ENCODE peak calls at places on chromosomes 2 and 18, in eight cellular contexts. Z is heart left ventricle, P is breast epithelium, B is GM23338, M is HAP-1, R is tibial artery, U is fibroblast of lung, A is endothelial cell of umbilical vein. F is an unnamed sample. For H3K27me3 and H3K4me1, the result is how much of the 10 kb centered on the place peaks cover.

GRCh38 chr2:160482673-160483072 is 10.9 kb downstream of the RBMS1 start:
- DNase-seq in Z (no peak), P (no peak), B (no peak), M (no peak), R (no peak), U (no peak), A (no peak), F (no peak)

GRCh38 chr2:32479224-32479623 is 122.4 kb downstream of the BIRC6 start:
- DNase-seq in Z (no peak), P (no peak), B (no peak), M (no peak), R (no peak), U (peak), A (no peak), F (no peak)

GRCh38 chr2:219570924-219571310 is 422 bp downstream of the OBSL1 start:
- DNase-seq in Z (no peak), P (no peak), B (no peak), M (no peak), R (no peak), U (peak), A (peak), F (no peak)

GRCh38 chr2:127598711-127599110 is 47.2 kb upstream of the GPR17 start:
- DNase-seq in Z (no peak), P (no peak), B (no peak), M (no peak), R (no peak), U (no peak), A (no peak), F (no peak)

GRCh38 chr18:54873884-54874255 is 45.6 kb downstream of the RAB27B start:
- DNase-seq in Z (no peak), P (peak), B (no peak), M (peak), R (no peak), U (no peak), A (no peak), F (no peak)

GRCh38 chr18:6069539-6069938 is 174.2 kb upstream of the TMEM200C start:
- DNase-seq in Z (no peak), P (no peak), B (no peak), M (no peak), R (no peak), U (no peak), A (peak), F (no peak)

GRCh38 chr2:198901894-198902293 is 555.8 kb downstream of the SATB2 start:
- DNase-seq in Z (no peak), P (no peak), B (peak), M (no peak), R (no peak), U (no peak), A (no peak), F (no peak)

GRCh38 chr2:1517786-1518500 is 104.7 kb downstream of the TPO start:
- DNase-seq in Z (no peak), P (no peak), B (no peak), M (no peak), R (no peak), U (no peak), A (no peak), F (no peak)

GRCh38 chr2:210617732-210618330 is 61.4 kb downstream of the CPS1 start:
- DNase-seq in Z (no peak), P (no peak), B (peak), M (peak), R (no peak), U (peak), A (peak), F (no peak)

GRCh38 chr2:71473346-71474035 is 20.1 kb downstream of the DYSF start:
- DNase-seq in Z (no peak), P (no peak), B (no peak), M (no peak), R (no peak), U (no peak), A (no peak), F (no peak)

GRCh38 chr2:128413014-128413717 is 94.5 kb upstream of the HS6ST1 start:
- DNase-seq in Z (peak), P (no peak), B (no peak), M (no peak), R (peak), U (no peak), A (no peak), F (no peak)

GRCh38 chr2:120287183-120288015 is 34.7 kb downstream of the RALB start:
- DNase-seq in Z (no peak), P (no peak), B (no peak), M (no peak), R (no peak), U (peak), A (no peak), F (no peak)

GRCh38 chr2:240948905-240949790 is 43.0 kb downstream of the CROCC2 start:
- DNase-seq in Z (peak), P (peak), B (no peak), M (peak), R (no peak), U (no peak), A (no peak), F (no peak)

GRCh38 chr2:241256168-241256545 is 59.3 kb downstream of the HDLBP start:
- DNase-seq in Z (peak), P (no peak), B (no peak), M (no peak), R (no peak), U (no peak), A (no peak), F (no peak)

GRCh38 chr2:105256431-105257047 is 15.0 kb downstream of the GPR45 start:
- DNase-seq in Z (no peak), P (no peak), B (no peak), M (peak), R (no peak), U (no peak), A (no peak), F (no peak)

GRCh38 chr2:26978061-26978596 is 7.7 kb downstream of the MAPRE3 start:
- DNase-seq in Z (peak), P (no peak), B (no peak), M (no peak), R (no peak), U (no peak), A (peak), F (no peak)

GRCh38 chr2:73917696-73918207 is 8.9 kb upstream of the DGUOK start:
- DNase-seq in Z (no peak), P (no peak), B (no peak), M (no peak), R (no peak), U (no peak), A (no peak), F (no peak)

GRCh38 chr18:43578636-43579203 is 301.4 kb upstream of the SYT4 start:
- DNase-seq in Z (no peak), P (no peak), B (peak), M (no peak), R (no peak), U (peak), A (peak), F (no peak)

GRCh38 chr2:54549430-54549829 is 93.3 kb downstream of the SPTBN1 start:
- DNase-seq in Z (no peak), P (no peak), B (no peak), M (no peak), R (no peak), U (no peak), A (no peak), F (no peak)

GRCh38 chr2:239189711-239190131 is 211.1 kb downstream of the HDAC4 start:
- DNase-seq in Z (peak), P (no peak), B (no peak), M (no peak), R (peak), U (no peak), A (no peak), F (no peak)

GRCh38 chr2:25098558-25099486 is 56.9 kb downstream of the EFR3B start:
- DNase-seq in Z (peak), P (no peak), B (no peak), M (no peak), R (no peak), U (peak), A (peak), F (no peak)

GRCh38 chr2:37794717-37795116 is 123.3 kb upstream of the CDC42EP3 start:
- DNase-seq in Z (no peak), P (no peak), B (no peak), M (no peak), R (no peak), U (peak), A (no peak), F (no peak)

GRCh38 chr2:37795456-37795855 is 124.0 kb upstream of the CDC42EP3 start:
- DNase-seq in Z (no peak), P (no peak), B (no peak), M (no peak), R (no peak), U (no peak), A (no peak), F (no peak)

GRCh38 chr2:37790462-37790861 is 119.0 kb upstream of the CDC42EP3 start:
- DNase-seq in Z (no peak), P (no peak), B (no peak), M (no peak), R (no peak), U (no peak), A (no peak), F (no peak)

GRCh38 chr2:37795938-37796337 is 124.5 kb upstream of the CDC42EP3 start:
- DNase-seq in Z (no peak), P (no peak), B (no peak), M (peak), R (no peak), U (peak), A (no peak), F (no peak)

GRCh38 chr2:37793004-37793403 is 121.6 kb upstream of the CDC42EP3 start:
- DNase-seq in Z (no peak), P (no peak), B (no peak), M (no peak), R (no peak), U (no peak), A (no peak), F (no peak)
- H3K4me3 ChIP-seq in Z (no peak), P (no peak), B (no peak), M (no peak), R (no peak), U (no peak), A (no peak), F (no peak)

GRCh38 chr2:132669854-132670103 is 226 bp downstream of the LYPD1 start:
- DNase-seq in Z (no peak), P (no peak), B (peak), M (no peak), R (no peak), U (no peak), A (no peak), F (no peak)
- H3K27me3 ChIP-seq in Z (under half), P (under half), B (half or more), M (under half), R (under half), U (under half), A (under half), F (under half)

GRCh38 chr2:238106698-238107524 is 6.8 kb downstream of the ESPNL start:
- DNase-seq in Z (peak), P (no peak), B (peak), M (peak), R (peak), U (peak), A (no peak), F (no peak)
- H3K4me1 ChIP-seq in Z (under half), P (under half), B (under half), M (under half), R (under half), U (under half), A (under half), F (under half)

DNA sequence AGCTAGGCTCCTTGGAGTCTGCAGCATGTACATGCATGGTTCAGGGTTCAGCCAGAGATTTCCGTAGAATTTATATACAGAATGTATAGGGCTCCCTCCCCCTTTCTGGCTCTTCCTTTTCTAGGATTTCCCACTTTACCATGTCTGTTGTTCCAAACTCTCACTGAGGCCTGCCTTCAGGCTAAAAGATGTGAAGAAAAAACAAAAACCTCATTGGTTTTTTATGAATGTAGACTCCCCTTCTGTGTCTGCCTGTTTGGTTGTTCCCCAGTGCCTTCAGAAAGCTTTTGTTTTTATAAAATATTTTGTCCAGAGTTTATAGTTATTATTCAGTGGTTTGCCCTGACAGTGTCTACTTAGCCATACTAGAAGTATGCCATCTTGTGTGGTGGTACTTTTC is 3.6 kb downstream of the NDUFV2 start:
- DNase-seq in Z (no peak), P (no peak), B (no peak), M (no peak), R (no peak), U (no peak), A (no peak), F (no peak)
- H3K4me3 ChIP-seq in Z (no peak), P (no peak), B (peak), M (peak), R (no peak), U (no peak), A (peak), F (no peak)

GRCh38 chr2:144516981-144517824 is 2.7 kb downstream of the ZEB2 start:
- DNase-seq in Z (peak), P (no peak), B (peak), M (peak), R (peak), U (peak), A (peak), F (no peak)
- H3K27me3 ChIP-seq in Z (under half), P (under half), B (half or more), M (under half), R (under half), U (under half), A (under half), F (half or more)

GRCh38 chr2:113723411-113723810 is 33.0 kb downstream of the SLC35F5 start:
- DNase-seq in Z (no peak), P (no peak), B (no peak), M (no peak), R (no peak), U (no peak), A (no peak), F (no peak)
- H3K4me1 ChIP-seq in Z (under half), P (under half), B (under half), M (under half), R (under half), U (under half), A (under half), F (under half)

GRCh38 chr2:5367321-5367720 is 324.9 kb upstream of the SOX11 start:
- DNase-seq in Z (no peak), P (no peak), B (no peak), M (no peak), R (no peak), U (no peak), A (no peak), F (no peak)

GRCh38 chr2:5374736-5375135 is 317.4 kb upstream of the SOX11 start:
- DNase-seq in Z (no peak), P (no peak), B (no peak), M (no peak), R (no peak), U (no peak), A (no peak), F (no peak)

GRCh38 chr2:5368263-5368662 is 323.9 kb upstream of the SOX11 start:
- DNase-seq in Z (no peak), P (no peak), B (peak), M (no peak), R (no peak), U (no peak), A (no peak), F (no peak)

GRCh38 chr2:5373200-5373599 is 319.0 kb upstream of the SOX11 start:
- DNase-seq in Z (no peak), P (no peak), B (peak), M (no peak), R (no peak), U (no peak), A (no peak), F (peak)
- H3K4me3 ChIP-seq in Z (no peak), P (no peak), B (peak), M (no peak), R (no peak), U (no peak), A (no peak), F (no peak)

GRCh38 chr2:78992451-78992806 is 33.1 kb upstream of the REG3G start:
- DNase-seq in Z (no peak), P (no peak), B (peak), M (no peak), R (no peak), U (no peak), A (peak), F (no peak)
- H3K27me3 ChIP-seq in Z (under half), P (under half), B (under half), M (under half), R (under half), U (under half), A (under half), F (under half)

DNA sequence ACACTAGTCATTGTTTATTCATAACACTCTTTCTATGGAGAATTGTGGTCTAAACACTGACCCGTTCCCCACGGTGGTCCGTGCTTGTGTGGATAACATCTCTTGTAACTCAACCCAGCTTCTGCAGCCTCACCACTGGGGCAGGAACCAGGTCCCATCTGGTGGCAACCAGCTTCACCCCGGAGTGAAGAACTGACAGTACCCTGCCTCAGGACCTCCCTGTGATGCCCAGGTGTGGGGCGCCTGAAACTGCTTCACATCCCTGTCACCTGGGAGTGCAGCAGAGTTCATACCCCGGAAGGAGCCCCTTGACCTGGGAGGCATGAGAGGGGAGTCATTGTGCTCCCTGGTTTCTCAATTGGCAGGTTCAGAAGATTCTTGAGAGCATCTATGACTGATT is 81.1 kb downstream of the LONRF2 start:
- DNase-seq in Z (no peak), P (no peak), B (no peak), M (no peak), R (no peak), U (no peak), A (no peak), F (no peak)
- H3K4me1 ChIP-seq in Z (under half), P (under half), B (under half), M (under half), R (under half), U (under half), A (under half), F (under half)

DNA sequence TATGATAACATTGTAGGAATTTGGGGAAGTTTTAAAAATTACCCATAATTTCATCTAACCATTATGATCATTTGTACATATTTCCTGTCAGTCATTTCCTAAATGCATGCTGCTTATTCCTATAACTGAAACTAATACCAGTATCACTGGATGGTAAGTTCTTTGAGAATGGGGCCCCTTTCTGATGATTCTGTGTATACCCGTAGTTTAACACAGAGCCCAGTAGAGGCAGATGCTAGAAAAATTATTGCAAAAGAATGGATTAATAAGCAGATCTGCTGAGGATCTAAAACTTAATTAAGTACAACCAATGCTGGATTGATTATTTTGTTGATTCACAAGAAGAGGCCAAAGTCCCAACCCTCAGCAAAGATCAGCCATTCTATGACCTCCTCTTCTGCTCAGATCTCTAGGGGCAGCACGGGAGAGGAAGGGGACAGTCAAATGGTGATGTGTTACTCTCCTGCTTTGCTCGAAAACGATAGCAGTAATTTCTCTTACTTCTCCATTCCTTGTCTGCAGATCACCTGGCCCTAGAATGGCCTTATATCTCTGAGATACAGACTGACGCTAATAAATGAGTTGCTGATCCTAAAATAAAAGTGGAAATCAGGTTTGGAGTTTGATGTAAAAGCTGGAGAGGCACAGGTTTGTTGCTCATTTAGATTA is 69.5 kb upstream of the PELI1 start:
- DNase-seq in Z (no peak), P (no peak), B (no peak), M (no peak), R (no peak), U (no peak), A (no peak), F (no peak)
- H3K4me3 ChIP-seq in Z (no peak), P (no peak), B (no peak), M (no peak), R (no peak), U (no peak), A (no peak), F (no peak)

F was measured in iPS DF 6.9.